ENCODE peak calls at places on chromosomes 4 and X, in four cellular contexts. Y is aorta; O is ascending aorta; S is naive thymus-derived CD4-positive, alpha-beta T cell. L is an unnamed sample.

GRCh38 chr4:106011387-106011786 is 116.1 kb downstream of the NPNT start:
- DNase-seq in Y (no peak), O (no peak), S (no peak), L (no peak)

GRCh38 chrX:33379839-33380238 is 168.5 kb upstream of the DMD start:
- DNase-seq in Y (no peak), O (no peak), S (no peak), L (no peak)

GRCh38 chr4:3476341-3476747 is 13.2 kb downstream of the DOK7 start:
- DNase-seq in Y (no peak), O (no peak), S (no peak), L (no peak)

GRCh38 chr4:162011039-162011438 is 152.8 kb downstream of the FSTL5 start:
- DNase-seq in Y (no peak), O (no peak), S (no peak), L (no peak)

GRCh38 chr4:128820631-128821119 is 11.2 kb downstream of the JADE1 start:
- DNase-seq in Y (no peak), O (no peak), S (no peak), L (no peak)

GRCh38 chr4:177302371-177303100 is 7.1 kb upstream of the NEIL3 start:
- DNase-seq in Y (no peak), O (no peak), S (no peak), L (no peak)

GRCh38 chrX:68929332-68930150 is 100.7 kb downstream of the EFNB1 start:
- DNase-seq in Y (no peak), O (peak; percentile 19), S (no peak), L (no peak)

GRCh38 chr4:109985993-109986640 is 73.4 kb downstream of the EGF start:
- DNase-seq in Y (no peak), O (no peak), S (no peak), L (no peak)

GRCh38 chrX:119602701-119603255 is 3.4 kb downstream of the NKRF start:
- DNase-seq in Y (no peak), O (no peak), S (no peak), L (no peak)

GRCh38 chr4:101075536-101075935 is 271.8 kb downstream of the PPP3CA start:
- DNase-seq in Y (no peak), O (no peak), S (no peak), L (no peak)

GRCh38 chrX:141375011-141375730 is 132.9 kb upstream of the SPANXC start:
- DNase-seq in Y (no peak), O (no peak), S (no peak), L (no peak)

GRCh38 chr4:176548571-176548970 is 228.8 kb downstream of the SPCS3 start:
- DNase-seq in Y (no peak), O (no peak), S (no peak), L (no peak)

GRCh38 chrX:29136904-29137303 is 549.7 kb downstream of the IL1RAPL1 start:
- DNase-seq in Y (no peak), O (no peak), S (no peak), L (no peak)

DNA sequence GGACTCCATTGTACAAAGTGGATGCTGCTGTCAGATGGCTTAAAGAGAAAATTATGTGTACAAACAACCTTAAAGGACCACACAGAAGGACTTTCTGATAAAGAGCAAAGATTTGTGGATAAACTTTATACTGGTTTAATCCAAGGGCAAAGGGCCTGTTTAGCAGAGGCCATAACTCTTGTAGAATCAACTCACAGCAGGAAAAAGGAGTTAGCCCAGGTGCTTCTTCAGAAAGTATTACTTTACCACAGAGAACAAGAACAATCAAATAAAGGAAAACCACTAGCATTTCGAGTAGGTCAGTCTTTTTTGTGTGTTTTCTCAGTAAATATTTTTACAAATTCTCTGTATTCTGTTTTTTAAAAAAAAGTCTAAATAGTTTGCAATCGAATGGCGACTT is 20.1 kb downstream of the MMAA start:
- DNase-seq in Y (no peak), O (no peak), S (no peak), L (no peak)
- H3K4me3 ChIP-seq in Y (no peak overlapping the region), O (no peak overlapping the region), S (no peak overlapping the region), L (no peak overlapping the region)

GRCh38 chrX:153463031-153463430 is 7.3 kb downstream of the HAUS7 start:
- DNase-seq in Y (no peak), O (no peak), S (no peak), L (no peak)
- H3K27me3 ChIP-seq in Y (no peaks in the 10 kb centered on the region), O (no peaks in the 10 kb centered on the region), S (no peaks in the 10 kb centered on the region), L (no peaks in the 10 kb centered on the region)

GRCh38 chr4:150127757-150128156 is 49.5 kb downstream of the DCLK2 start:
- DNase-seq in Y (no peak), O (no peak), S (no peak), L (no peak)

GRCh38 chr4:150123073-150123472 is 44.8 kb downstream of the DCLK2 start:
- DNase-seq in Y (no peak), O (no peak), S (no peak), L (no peak)

GRCh38 chr4:150126201-150126879 is 48.1 kb downstream of the DCLK2 start:
- DNase-seq in Y (no peak), O (no peak), S (no peak), L (no peak)

GRCh38 chr4:150123982-150124670 is 45.9 kb downstream of the DCLK2 start:
- DNase-seq in Y (no peak), O (no peak), S (no peak), L (no peak)

GRCh38 chr4:150126880-150127236 is 48.6 kb downstream of the DCLK2 start:
- DNase-seq in Y (no peak), O (no peak), S (no peak), L (no peak)
- H3K4me1 ChIP-seq in Y (no peaks in the 10 kb centered on the region), O (peaks cover 18% of the 10 kb centered on the region), S (no peaks in the 10 kb centered on the region), L (no peaks in the 10 kb centered on the region)

DNA sequence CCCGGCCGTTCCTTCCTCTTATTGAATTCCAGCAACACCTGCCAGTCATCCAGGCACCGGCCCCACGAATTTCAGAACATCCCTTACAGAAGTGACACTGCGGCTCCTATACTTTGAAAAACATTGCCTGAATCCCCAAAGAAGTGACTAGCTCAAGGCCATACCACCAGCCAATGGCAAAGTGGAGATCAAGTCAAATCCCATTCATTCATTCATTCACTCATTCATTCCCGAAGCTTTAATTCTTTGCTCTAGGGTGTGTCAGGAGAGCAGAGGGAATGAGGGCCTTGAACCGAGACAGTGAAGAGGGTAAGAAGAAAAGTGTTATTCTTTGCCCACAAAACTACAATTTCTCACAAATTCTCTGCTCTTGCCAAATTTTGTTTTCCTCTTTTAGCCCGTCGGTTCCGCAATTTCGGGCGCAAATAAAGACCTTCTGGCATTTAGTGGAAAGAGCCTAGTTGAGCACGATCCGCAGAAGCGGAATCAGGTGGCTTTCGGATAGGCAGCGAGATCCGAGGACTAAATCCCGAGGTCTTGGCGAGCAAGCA is 825 bp upstream of the HMGB3 start:
- DNase-seq in Y (no peak), O (no peak), S (no peak), L (no peak)
- H3K4me3 ChIP-seq in Y (no peak overlapping the region), O (peak overlapping the region; percentile 74), S (peak overlapping the region; percentile 48), L (peak overlapping the region; percentile 50)

GRCh38 chr4:121379276-121379675 is 1.5 kb downstream of the QRFPR start:
- DNase-seq in Y (no peak), O (no peak), S (no peak), L (no peak)

GRCh38 chr4:121380448-121381147 is at the start of gene QRFPR:
- DNase-seq in Y (no peak), O (no peak), S (no peak), L (no peak)

GRCh38 chr4:121377065-121377464 is 3.8 kb downstream of the QRFPR start:
- DNase-seq in Y (no peak), O (no peak), S (no peak), L (no peak)

GRCh38 chr4:121376541-121376940 is 4.3 kb downstream of the QRFPR start:
- DNase-seq in Y (no peak), O (no peak), S (no peak), L (no peak)

GRCh38 chr4:121381148-121381462 is 287 bp upstream of the QRFPR start:
- DNase-seq in Y (no peak), O (no peak), S (no peak), L (no peak)
- H3K27me3 ChIP-seq in Y (no peaks in the 10 kb centered on the region), O (no peaks in the 10 kb centered on the region), S (peaks cover 2% of the 10 kb centered on the region), L (peaks cover 7% of the 10 kb centered on the region)

DNA sequence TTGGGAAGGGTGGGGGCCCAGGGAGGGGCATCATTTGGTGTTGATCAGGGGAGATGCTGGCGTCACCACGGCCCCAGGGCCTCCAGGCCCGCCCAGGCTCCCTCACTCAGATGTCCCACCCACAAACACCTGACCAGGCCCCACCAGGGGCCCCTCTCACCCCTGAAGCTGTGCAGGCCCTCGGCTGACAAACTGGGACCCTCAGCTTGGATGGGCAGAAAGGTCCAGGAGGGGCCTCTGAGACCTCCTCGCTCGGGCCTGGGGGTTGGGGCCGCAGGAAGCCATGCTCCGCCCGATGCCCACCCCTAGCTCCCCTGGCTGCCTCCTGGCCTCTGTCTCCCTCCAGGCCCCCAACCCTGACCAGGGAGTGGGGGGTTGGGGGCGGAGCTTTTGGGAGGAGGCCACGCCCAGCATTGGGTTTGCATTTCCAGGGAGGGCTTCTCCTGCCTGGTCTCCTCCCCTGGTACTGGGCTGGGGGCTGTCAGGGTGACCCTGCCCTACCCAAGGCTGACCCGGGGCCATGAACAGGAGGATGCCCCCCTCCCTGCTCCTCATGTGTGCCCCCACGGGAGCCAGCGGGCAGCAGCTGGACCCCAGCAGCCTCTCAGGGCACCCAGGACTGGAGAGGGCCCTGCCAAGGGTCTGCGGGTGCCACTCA is 33.4 kb upstream of the SPON2 start:
- DNase-seq in Y (peak; percentile 66), O (no peak), S (no peak), L (no peak)
- H3K4me1 ChIP-seq in Y (no peaks in the 10 kb centered on the region), O (peaks cover 26% of the 10 kb centered on the region), S (peaks cover 12% of the 10 kb centered on the region), L (peaks cover 49% of the 10 kb centered on the region)

GRCh38 chrX:30887721-30888120 is 1.3 kb downstream of the TAB3 start:
- DNase-seq in Y (no peak), O (no peak), S (no peak), L (no peak)
- H3K4me3 ChIP-seq in Y (peak overlapping the region; percentile 75), O (no peak overlapping the region), S (peak overlapping the region; percentile 74), L (peak overlapping the region; percentile 65)